ENCODE peak calls at places on chromosomes 11 and 22, in four cellular contexts. H is activated CD8-positive, alpha-beta memory T cell treated with anti-CD3 and anti-CD28 coated beads for 24 hours; T is effector memory CD8-positive, alpha-beta T cell; Y is fibroblast of pulmonary artery. U is an unnamed sample.

GRCh38 chr11:75919525-75919924 is 104.5 kb downstream of the UVRAG start:
- DNase-seq in T (no peak), H (no peak), Y (peak; percentile 27), U (no peak)

GRCh38 chr22:22770280-22770871 is 117.2 kb upstream of the IGLL5 start:
- DNase-seq in H (peak; percentile 80), Y (peak; percentile 31), T (peak; percentile 46), U (peak; percentile 4)

GRCh38 chr11:47857485-47858168 is 9.5 kb upstream of the NUP160 start:
- DNase-seq in T (no peak), H (no peak), Y (no peak), U (no peak)

GRCh38 chr11:65530157-65530496 is 5.2 kb downstream of the SCYL1 start:
- DNase-seq in H (no peak), T (no peak), Y (no peak), U (no peak)

GRCh38 chr11:3160252-3161031 is 4.7 kb downstream of the OSBPL5 start:
- DNase-seq in Y (peak; percentile 92), H (no peak), T (no peak), U (peak; percentile 92)

GRCh38 chr22:45961679-45962430 is 15.1 kb downstream of the WNT7B start:
- DNase-seq in T (no peak), Y (no peak), H (no peak), U (no peak)

GRCh38 chr11:913043-913442 is 2.4 kb upstream of the CHID1 start:
- DNase-seq in T (no peak), Y (no peak), H (no peak), U (no peak)

GRCh38 chr22:36691488-36691887 is 12.1 kb downstream of the CACNG2 start:
- DNase-seq in H (no peak), T (no peak), Y (no peak), U (no peak)

GRCh38 chr11:80937831-80938230 is 1497.0 kb upstream of the TENM4 start:
- DNase-seq in Y (peak; percentile 5), T (no peak), H (no peak), U (peak; percentile 33)

GRCh38 chr11:95443386-95443785 is 212.4 kb upstream of the SESN3 start:
- DNase-seq in Y (no peak), H (no peak), T (no peak), U (no peak)

GRCh38 chr11:126727381-126727780 is 273.2 kb downstream of the KIRREL3 start:
- DNase-seq in T (no peak), H (no peak), Y (no peak), U (no peak)

GRCh38 chr22:35752172-35752832 is 34.6 kb downstream of the APOL5 start:
- DNase-seq in H (no peak), Y (no peak), T (no peak), U (no peak)

GRCh38 chr11:104700609-104701008 is 197.7 kb downstream of the CASP12 start:
- DNase-seq in H (no peak), Y (peak; percentile 56), T (no peak), U (peak; percentile 97)

GRCh38 chr22:38850941-38851849 is 7.4 kb upstream of the NPTXR start:
- DNase-seq in Y (peak; percentile 60), T (no peak), H (no peak), U (peak; percentile 82)

GRCh38 chr11:77634724-77635123 is 2.9 kb downstream of the CLNS1A start:
- DNase-seq in T (no peak), H (no peak), Y (no peak), U (no peak)

GRCh38 chr22:31343235-31344191 is 2.6 kb downstream of the PATZ1 start:
- DNase-seq in T (no peak), Y (peak; percentile 34), H (peak; percentile 80), U (no peak)

GRCh38 chr11:105298174-105298573 is 158.6 kb upstream of the CARD18 start:
- DNase-seq in T (no peak), Y (no peak), H (no peak), U (no peak)

GRCh38 chr11:69912911-69913451 is 93.8 kb upstream of the FGF3 start:
- DNase-seq in Y (no peak), T (no peak), H (no peak), U (peak; percentile 20)

GRCh38 chr22:44097263-44098020 is 73.3 kb downstream of the PARVB start:
- DNase-seq in Y (no peak), T (no peak), H (no peak), U (no peak)

GRCh38 chr22:38040953-38041759 is 16.0 kb upstream of the PICK1 start:
- DNase-seq in T (no peak), Y (no peak), H (no peak), U (no peak)

GRCh38 chr11:70034740-70035365 is 43.3 kb upstream of the ANO1 start:
- DNase-seq in Y (no peak), T (no peak), H (peak; percentile 21), U (no peak)